ENCODE peak calls at places on chromosomes 1 and 21, in six cellular contexts. E is mesenchymal stem cell; M is right cardiac atrium; I is neuronal stem cell; H is CD8-positive, alpha-beta memory T cell; K is ovary. B is an unnamed sample. For H3K4me1, the result is how much of the 10 kb centered on the place peaks cover.

GRCh38 chr1:88731475-88731874 is 47.4 kb downstream of the PKN2 start:
- DNase-seq in K (no peak), M (no peak), I (no peak), E (peak), H (no peak), B (peak)

GRCh38 chr1:16241116-16241763 is 4.3 kb upstream of the CPLANE2 start:
- DNase-seq in I (no peak), M (peak), H (no peak), E (no peak), K (no peak), B (no peak)

GRCh38 chr21:16535100-16535418 is 805.3 kb downstream of the USP25 start:
- DNase-seq in I (no peak), K (peak), E (no peak), H (no peak), M (peak), B (peak)

GRCh38 chr1:209483691-209484090 is 99.8 kb upstream of the CAMK1G start:
- DNase-seq in H (no peak), K (no peak), I (no peak), E (no peak), M (no peak), B (no peak)

GRCh38 chr1:41496080-41497055 is 11.9 kb upstream of the EDN2 start:
- DNase-seq in K (peak), M (peak), I (peak), H (no peak), E (peak), B (peak)

GRCh38 chr1:6094801-6095505 is 49.3 kb downstream of the KCNAB2 start:
- DNase-seq in K (no peak), H (no peak), M (peak), I (no peak), E (no peak), B (no peak)

GRCh38 chr1:15262003-15262377 is 15.0 kb downstream of the FHAD1 start:
- DNase-seq in E (no peak), M (no peak), K (no peak), H (no peak), I (no peak), B (no peak)

GRCh38 chr1:61109158-61109557 is 26.8 kb downstream of the NFIA start:
- DNase-seq in M (no peak), I (no peak), E (no peak), K (no peak), H (no peak), B (no peak)

GRCh38 chr1:80248886-80249285 is 1242.4 kb upstream of the ADGRL4 start:
- DNase-seq in E (peak), I (no peak), M (no peak), H (no peak), K (no peak), B (no peak)

GRCh38 chr1:239896980-239897379 is 194.7 kb upstream of the FMN2 start:
- DNase-seq in E (no peak), K (no peak), M (no peak), I (no peak), H (no peak), B (no peak)

GRCh38 chr1:170685166-170685565 is 21.2 kb downstream of the PRRX1 start:
- DNase-seq in K (no peak), I (no peak), H (no peak), M (no peak), E (no peak), B (no peak)

GRCh38 chr21:38323721-38324591 is 67.2 kb downstream of the KCNJ15 start:
- DNase-seq in H (no peak), K (no peak), E (peak), I (no peak), M (no peak), B (no peak)

GRCh38 chr1:184660462-184661191 is 94.0 kb downstream of the EDEM3 start:
- DNase-seq in M (no peak), I (no peak), K (no peak), E (no peak), H (no peak), B (no peak)

GRCh38 chr1:166350490-166350889 is 183.7 kb upstream of the FAM78B start:
- DNase-seq in K (no peak), I (no peak), M (peak), E (no peak), H (no peak), B (no peak)

GRCh38 chr1:56578963-56579875 is at the start of gene PLPP3:
- DNase-seq in H (no peak), I (peak), K (peak), M (peak), E (peak), B (peak)

GRCh38 chr1:207049974-207050391 is 1.0 kb downstream of the YOD1 start:
- DNase-seq in M (no peak), H (peak), E (peak), I (peak), K (no peak), B (peak)

GRCh38 chr1:210558302-210558701 is 229.6 kb downstream of the HHAT start:
- DNase-seq in E (peak), H (no peak), K (peak), M (peak), I (no peak), B (peak)

GRCh38 chr1:55262822-55263221 is 47.7 kb upstream of the USP24 start:
- DNase-seq in E (no peak), M (no peak), K (no peak), H (no peak), I (no peak), B (no peak)

GRCh38 chr1:244937099-244937498 is 72.8 kb upstream of the HNRNPU start:
- DNase-seq in K (no peak), H (no peak), I (no peak), M (no peak), E (no peak), B (no peak)

GRCh38 chr1:164953095-164953494 is 394.1 kb downstream of the PBX1 start:
- DNase-seq in I (no peak), M (no peak), H (no peak), K (no peak), E (no peak), B (no peak)

GRCh38 chr1:42765832-42766722 is 751 bp downstream of the P3H1 start:
- DNase-seq in I (peak), H (no peak), M (peak), K (peak), E (peak), B (peak)

GRCh38 chr1:168170552-168171508 is 7.9 kb upstream of the TIPRL start:
- DNase-seq in H (no peak), M (no peak), E (peak), I (no peak), K (no peak), B (no peak)

GRCh38 chr21:44450999-44451398 is 4.3 kb upstream of the LRRC3 start:
- DNase-seq in E (no peak), I (no peak), K (no peak), H (no peak), M (no peak), B (no peak)

GRCh38 chr1:3319874-3320245 is 134.6 kb upstream of the ARHGEF16 start:
- DNase-seq in I (peak), H (no peak), M (peak), E (peak), K (no peak), B (peak)

GRCh38 chr21:45034556-45035476 is 39.6 kb upstream of the ADARB1 start:
- DNase-seq in H (no peak), I (no peak), K (no peak), M (peak), E (no peak), B (no peak)

GRCh38 chr1:241482761-241483250 is 36.7 kb downstream of the FH start:
- DNase-seq in I (no peak), E (peak), K (no peak), H (no peak), M (no peak), B (no peak)

GRCh38 chr1:89780721-89781120 is 40.1 kb upstream of the LRRC8D start:
- DNase-seq in M (no peak), K (no peak), E (peak), H (no peak), I (no peak), B (no peak)

GRCh38 chr1:223031690-223032601 is 111.1 kb downstream of the TLR5 start:
- DNase-seq in K (no peak), E (no peak), I (no peak), H (no peak), M (peak), B (no peak)

GRCh38 chr1:92768915-92769314 is 16.0 kb downstream of the EVI5 start:
- DNase-seq in K (no peak), I (no peak), E (no peak), M (no peak), H (no peak), B (no peak)

GRCh38 chr1:223260712-223261111 is 103.3 kb downstream of the SUSD4 start:
- DNase-seq in K (no peak), E (no peak), I (no peak), M (no peak), H (no peak), B (no peak)

GRCh38 chr1:8166436-8166835 is 140.3 kb upstream of the ERRFI1 start:
- DNase-seq in I (no peak), K (no peak), H (no peak), M (no peak), E (no peak), B (no peak)

GRCh38 chr1:231413749-231414082 is 8.4 kb downstream of the EGLN1 start:
- DNase-seq in H (no peak), I (no peak), K (no peak), M (no peak), E (no peak), B (no peak)
- H3K4me1 ChIP-seq in H (half or more), I (under half), K (under half), M (under half), E (under half), B (under half)

GRCh38 chr1:204437796-204438570 is 26.4 kb upstream of the PPP1R15B start:
- DNase-seq in E (no peak), K (no peak), I (no peak), H (no peak), M (no peak), B (no peak)
- H3K4me1 ChIP-seq in E (under half), K (under half), I (under half), H (under half), M (under half), B (under half)

DNA sequence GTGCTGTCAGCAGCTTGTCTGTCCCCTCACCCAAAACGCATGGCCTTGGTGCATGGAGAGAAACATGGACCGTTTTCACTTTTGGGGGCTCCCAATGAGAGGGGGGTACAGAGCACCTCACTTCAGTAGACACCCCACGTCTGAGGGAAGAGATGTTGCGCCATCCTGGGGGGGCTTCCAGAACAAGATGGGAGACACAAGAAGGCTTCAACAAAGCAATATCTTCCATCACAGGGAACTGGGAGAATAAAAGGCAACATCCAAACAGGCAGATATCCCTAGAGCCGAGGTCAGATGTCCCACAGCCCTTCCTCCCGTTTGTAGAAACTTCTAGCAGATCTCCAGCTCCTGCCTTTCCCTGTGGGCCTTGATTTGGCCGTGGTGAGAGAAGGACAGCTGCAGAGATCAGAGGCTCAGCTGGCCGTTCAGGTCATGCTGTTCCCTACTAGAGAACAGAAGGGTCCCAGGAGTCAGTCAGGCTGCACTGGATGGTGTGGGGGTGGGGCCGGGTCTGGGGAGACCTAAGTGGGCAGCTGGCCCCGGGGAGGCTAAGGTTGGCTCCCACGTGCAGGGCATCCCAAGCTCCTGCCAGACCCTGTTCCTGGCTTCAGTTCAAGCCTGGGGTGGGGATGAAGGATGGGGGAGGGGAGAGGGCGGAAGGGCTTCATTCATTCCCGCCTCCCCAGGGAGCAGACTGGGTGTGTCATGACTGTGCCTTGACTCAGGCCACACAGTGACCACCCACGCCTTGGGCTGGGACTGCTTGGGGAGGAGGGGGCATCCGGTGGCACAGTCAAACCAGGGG is 4.4 kb downstream of the PLOD1 start:
- DNase-seq in I (no peak), H (no peak), E (no peak), M (peak), K (peak), B (no peak)
- H3K4me1 ChIP-seq in I (under half), H (under half), E (under half), M (under half), K (under half), B (under half)

DNA sequence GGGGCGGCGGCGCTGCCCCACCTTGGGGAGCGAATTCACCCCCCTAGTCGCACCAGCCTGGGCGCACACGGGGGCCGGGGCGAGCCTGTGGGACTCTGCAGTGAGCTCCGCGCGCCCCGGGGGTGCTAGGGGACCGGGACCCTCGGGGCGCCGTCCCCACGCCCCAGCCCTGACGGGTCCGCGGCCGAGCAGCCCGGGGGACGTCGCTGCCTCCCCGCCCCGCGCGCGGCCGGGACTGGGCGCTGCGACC is 545 bp downstream of the RCAN1 start:
- DNase-seq in I (no peak), E (no peak), M (no peak), H (no peak), K (peak), B (no peak)
- H3K4me1 ChIP-seq in I (under half), E (under half), M (under half), H (under half), K (under half), B (under half)

GRCh38 chr1:10509823-10510509 is 35.2 kb downstream of the PEX14 start:
- DNase-seq in M (no peak), I (no peak), E (no peak), K (no peak), H (no peak), B (no peak)

GRCh38 chr1:10508511-10508951 is 33.8 kb downstream of the PEX14 start:
- DNase-seq in K (no peak), M (no peak), I (peak), H (no peak), E (peak), B (no peak)

GRCh38 chr1:10510520-10511493 is 36.1 kb downstream of the PEX14 start:
- DNase-seq in K (no peak), I (no peak), H (peak), M (no peak), E (peak), B (no peak)

GRCh38 chr1:10513199-10513598 is 38.4 kb downstream of the PEX14 start:
- DNase-seq in E (no peak), K (no peak), I (no peak), M (no peak), H (no peak), B (no peak)

DNA sequence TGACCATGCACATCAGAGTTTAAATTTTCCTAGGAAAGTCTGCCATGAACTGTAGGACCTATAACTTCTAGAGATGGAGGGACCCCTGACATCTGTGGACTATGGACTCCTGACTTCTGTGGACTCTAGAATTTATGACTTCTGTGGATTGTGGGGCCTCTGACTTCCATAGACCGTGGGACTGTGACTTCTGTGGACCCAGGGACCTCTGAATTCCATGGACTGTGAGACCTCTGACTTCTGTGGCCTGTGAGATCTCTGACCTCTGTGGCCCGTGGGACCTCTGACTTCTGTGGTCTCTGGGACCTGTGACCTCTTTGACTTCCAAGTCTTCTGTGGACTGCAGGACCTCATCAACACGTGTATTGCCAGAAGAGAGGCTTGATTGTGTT is 36.7 kb downstream of the PEX14 start:
- DNase-seq in H (no peak), I (no peak), K (no peak), M (no peak), E (no peak), B (no peak)
- H3K4me1 ChIP-seq in H (half or more), I (under half), K (under half), M (under half), E (under half), B (half or more)

GRCh38 chr1:227937031-227937430 is 10.7 kb downstream of the WNT9A start:
- DNase-seq in I (no peak), K (no peak), E (no peak), M (peak), H (no peak), B (no peak)

GRCh38 chr1:227938276-227938675 is 9.5 kb downstream of the WNT9A start:
- DNase-seq in I (no peak), E (no peak), H (no peak), K (no peak), M (peak), B (no peak)

GRCh38 chr1:227934476-227935313 is 13.0 kb downstream of the WNT9A start:
- DNase-seq in H (peak), M (peak), K (no peak), E (peak), I (no peak), B (peak)

GRCh38 chr1:227937531-227938145 is 10.1 kb downstream of the WNT9A start:
- DNase-seq in H (no peak), E (no peak), M (peak), I (no peak), K (peak), B (no peak)

DNA sequence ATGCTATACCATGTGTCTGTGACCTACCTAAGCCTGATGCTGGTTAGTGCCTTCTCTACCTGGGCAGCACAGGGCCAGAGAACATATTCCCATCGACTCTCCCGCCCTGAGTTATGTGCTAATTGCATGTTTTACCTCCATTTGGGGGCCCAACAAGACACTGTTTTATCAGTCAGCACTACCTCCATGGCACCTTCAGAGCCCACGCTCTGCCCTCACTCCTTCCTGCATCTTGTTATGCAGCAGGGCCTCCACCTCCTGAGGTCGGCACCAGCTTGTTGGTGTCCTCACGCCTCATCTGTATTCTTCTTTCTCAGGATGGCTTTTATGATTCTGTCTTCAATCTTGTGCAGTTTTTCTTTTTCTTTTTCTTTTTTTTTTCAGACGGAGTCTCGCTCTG is 11.9 kb downstream of the WNT9A start:
- DNase-seq in E (no peak), M (no peak), I (no peak), H (no peak), K (no peak), B (no peak)
- H3K4me1 ChIP-seq in E (under half), M (under half), I (under half), H (under half), K (under half), B (under half)